ENCODE peak calls at places on chromosomes 11 and 22, in nine cellular contexts. B is uterus, E is NB4, F is sigmoid colon, T is endothelial cell of umbilical vein, N is Peyer's patch, V is body of pancreas, I is HCT116, Y is spleen. U is an unnamed sample.

GRCh38 chr22:46993626-46994025 is 231.2 kb downstream of the TBC1D22A start:
- DNase-seq in T (no peak), V (peak), B (no peak), I (no peak), Y (no peak), F (no peak), N (no peak), E (no peak), U (no peak)

GRCh38 chr11:9060700-9061111 is 30.7 kb downstream of the SCUBE2 start:
- DNase-seq in B (no peak), N (no peak), F (no peak), T (no peak), V (no peak), E (peak), Y (no peak), I (no peak), U (peak)

GRCh38 chr11:2586091-2586792 is 113.6 kb downstream of the KCNQ1OT1 start:
- DNase-seq in V (peak), N (no peak), B (peak), Y (peak), I (no peak), T (no peak), F (peak), E (no peak), U (no peak)

GRCh38 chr11:103398829-103399228 is 289.6 kb downstream of the DYNC2H1 start:
- DNase-seq in V (no peak), N (no peak), Y (no peak), E (no peak), F (no peak), I (no peak), T (no peak), B (no peak), U (no peak)

GRCh38 chr11:7278314-7278917 is 26.7 kb downstream of the SYT9 start:
- DNase-seq in E (peak), B (no peak), V (peak), T (peak), I (peak), N (no peak), Y (no peak), F (no peak), U (peak)

GRCh38 chr11:119472186-119472855 is 49.3 kb upstream of the THY1 start:
- DNase-seq in E (no peak), F (no peak), Y (no peak), N (no peak), V (no peak), B (no peak), I (no peak), T (no peak), U (no peak)

GRCh38 chr11:107563702-107564101 is 1.8 kb downstream of the ALKBH8 start:
- DNase-seq in Y (no peak), N (no peak), T (peak), B (peak), F (no peak), V (no peak), E (peak), I (peak), U (no peak)

GRCh38 chr11:58573451-58574104 is 2.1 kb downstream of the LPXN start:
- DNase-seq in F (peak), E (peak), Y (no peak), I (no peak), N (no peak), V (no peak), B (peak), T (peak), U (peak)

GRCh38 chr11:69157156-69157821 is 1.6 kb downstream of the SMIM38 start:
- DNase-seq in I (no peak), V (peak), E (no peak), T (peak), B (peak), N (no peak), Y (peak), F (peak), U (no peak)

GRCh38 chr11:130636672-130637463 is 188.4 kb downstream of the ADAMTS15 start:
- DNase-seq in B (no peak), F (no peak), E (peak), I (peak), N (no peak), T (peak), Y (no peak), V (no peak), U (no peak)

GRCh38 chr11:111393096-111393495 is 14.0 kb upstream of the POU2AF1 start:
- DNase-seq in N (no peak), F (no peak), T (no peak), I (no peak), E (no peak), B (no peak), V (no peak), Y (no peak), U (no peak)

GRCh38 chr11:38948392-38948791 is 2350.4 kb upstream of the RAG2 start:
- DNase-seq in T (no peak), F (no peak), V (no peak), N (no peak), Y (no peak), B (no peak), E (no peak), I (no peak), U (no peak)

GRCh38 chr11:73429121-73429740 is 53.0 kb downstream of the RELT start:
- DNase-seq in F (no peak), B (no peak), Y (no peak), V (no peak), N (no peak), E (no peak), T (peak), I (no peak), U (no peak)

GRCh38 chr11:66418168-66418985 is 2.5 kb upstream of the NPAS4 start:
- DNase-seq in V (peak), B (peak), E (peak), Y (no peak), T (peak), F (peak), I (peak), N (no peak), U (peak)

GRCh38 chr11:67024410-67024809 is 1.5 kb downstream of the SYT12 start:
- DNase-seq in T (no peak), I (no peak), V (no peak), N (no peak), Y (no peak), F (no peak), E (peak), B (no peak), U (no peak)

GRCh38 chr11:47099213-47099917 is 77.3 kb downstream of the ARFGAP2 start:
- DNase-seq in I (no peak), T (peak), F (no peak), V (no peak), N (no peak), B (no peak), E (no peak), Y (no peak), U (no peak)

GRCh38 chr11:111573821-111574249 is 28.4 kb upstream of the SIK2 start:
- DNase-seq in E (no peak), N (no peak), I (no peak), B (no peak), V (no peak), F (no peak), Y (no peak), T (no peak), U (no peak)

GRCh38 chr11:23310276-23310675 is 450.0 kb upstream of the CCDC179 start:
- DNase-seq in B (no peak), F (no peak), N (no peak), V (no peak), T (no peak), E (no peak), I (no peak), Y (no peak), U (no peak)

GRCh38 chr11:91081440-91082088 is 858.7 kb upstream of the CHORDC1 start:
- DNase-seq in N (no peak), V (no peak), F (peak), T (no peak), B (no peak), Y (no peak), I (no peak), E (peak), U (no peak)

GRCh38 chr11:113960702-113961330 is 14.1 kb upstream of the HTR3A start:
- DNase-seq in Y (no peak), F (no peak), T (no peak), I (no peak), N (no peak), V (no peak), E (peak), B (no peak), U (no peak)

GRCh38 chr22:25346859-25347751 is 127.7 kb downstream of the CRYBB2 start:
- DNase-seq in V (no peak), B (no peak), E (no peak), I (no peak), F (peak), Y (no peak), N (peak), T (no peak), U (no peak)

GRCh38 chr11:121563900-121564822 is 111.4 kb upstream of the SORL1-AS1 start:
- DNase-seq in N (no peak), Y (no peak), F (no peak), T (no peak), I (no peak), V (no peak), B (no peak), E (no peak), U (no peak)

GRCh38 chr11:67400942-67401494 is 640 bp downstream of the PPP1CA start:
- DNase-seq in E (no peak), Y (no peak), B (peak), I (no peak), F (peak), V (no peak), N (no peak), T (no peak), U (no peak)

GRCh38 chr11:2444301-2445106 is at the start of the genes KCNQ1 and TRPM5:
- DNase-seq in F (no peak), T (no peak), I (peak), E (no peak), Y (peak), N (peak), B (no peak), V (peak), U (peak)

GRCh38 chr22:37206118-37206840 is 6.0 kb downstream of the SSTR3 start:
- DNase-seq in V (no peak), N (peak), B (no peak), F (peak), T (no peak), E (no peak), I (no peak), Y (peak), U (no peak)

GRCh38 chr22:23403720-23404688 is 176.1 kb downstream of the IGLL1 start:
- DNase-seq in T (no peak), Y (no peak), V (no peak), E (no peak), I (no peak), B (no peak), N (peak), F (peak), U (no peak)

GRCh38 chr11:120324932-120325810 is at the start of gene TLCD5:
- DNase-seq in T (peak), E (no peak), N (peak), B (peak), Y (peak), V (peak), I (peak), F (peak), U (peak)

GRCh38 chr22:39472570-39473556 is 16.1 kb downstream of the MGAT3 start:
- DNase-seq in T (no peak), I (no peak), V (no peak), F (no peak), Y (no peak), E (peak), B (no peak), N (peak), U (no peak)
- TF ChIP-seq POLR2A in T (no peak), I (no peak), V (no peak), F (no peak), Y (no peak), E (no peak), B (no peak), N (peak), U (no peak)

GRCh38 chr11:63614136-63614664 is at the start of gene PLAAT3:
- DNase-seq in N (peak), B (peak), T (peak), V (peak), I (peak), Y (peak), E (peak), F (peak), U (peak)
- TF ChIP-seq POLR2A in N (no peak), B (peak), T (no peak), V (peak), I (no peak), Y (no peak), E (no peak), F (peak), U (peak)

GRCh38 chr11:128289048-128289447 is 298.3 kb downstream of the ETS1 start:
- DNase-seq in Y (no peak), V (no peak), F (no peak), T (no peak), I (no peak), B (no peak), E (no peak), N (no peak), U (no peak)

GRCh38 chr11:128288368-128288767 is 299.0 kb downstream of the ETS1 start:
- DNase-seq in V (no peak), E (peak), N (no peak), I (no peak), Y (no peak), F (no peak), B (no peak), T (no peak), U (no peak)

GRCh38 chr11:128291043-128291442 is 296.3 kb downstream of the ETS1 start:
- DNase-seq in F (no peak), B (no peak), V (no peak), N (no peak), E (no peak), Y (peak), I (no peak), T (no peak), U (no peak)

GRCh38 chr11:128291835-128292234 is 295.5 kb downstream of the ETS1 start:
- DNase-seq in N (no peak), V (no peak), B (no peak), T (no peak), Y (peak), I (no peak), E (no peak), F (no peak), U (no peak)

GRCh38 chr11:128290106-128290840 is 297.1 kb downstream of the ETS1 start:
- DNase-seq in Y (peak), N (peak), V (peak), E (peak), I (peak), B (peak), T (peak), F (peak), U (peak)
- TF ChIP-seq POLR2A in Y (peak), N (no peak), V (peak), E (no peak), I (no peak), B (no peak), T (no peak), F (no peak), U (no peak)

GRCh38 chr11:63978551-63979235 is 4.3 kb downstream of the COX8A start:
- DNase-seq in I (no peak), B (no peak), E (no peak), Y (no peak), V (no peak), F (no peak), T (no peak), N (no peak), U (no peak)

GRCh38 chr11:63979426-63979825 is 5.0 kb downstream of the COX8A start:
- DNase-seq in T (no peak), B (no peak), Y (no peak), N (no peak), V (no peak), E (no peak), I (no peak), F (no peak), U (no peak)

GRCh38 chr11:63970902-63971301 is 3.5 kb upstream of the COX8A start:
- DNase-seq in N (no peak), E (peak), I (no peak), V (no peak), T (no peak), B (no peak), Y (no peak), F (no peak), U (no peak)

DNA sequence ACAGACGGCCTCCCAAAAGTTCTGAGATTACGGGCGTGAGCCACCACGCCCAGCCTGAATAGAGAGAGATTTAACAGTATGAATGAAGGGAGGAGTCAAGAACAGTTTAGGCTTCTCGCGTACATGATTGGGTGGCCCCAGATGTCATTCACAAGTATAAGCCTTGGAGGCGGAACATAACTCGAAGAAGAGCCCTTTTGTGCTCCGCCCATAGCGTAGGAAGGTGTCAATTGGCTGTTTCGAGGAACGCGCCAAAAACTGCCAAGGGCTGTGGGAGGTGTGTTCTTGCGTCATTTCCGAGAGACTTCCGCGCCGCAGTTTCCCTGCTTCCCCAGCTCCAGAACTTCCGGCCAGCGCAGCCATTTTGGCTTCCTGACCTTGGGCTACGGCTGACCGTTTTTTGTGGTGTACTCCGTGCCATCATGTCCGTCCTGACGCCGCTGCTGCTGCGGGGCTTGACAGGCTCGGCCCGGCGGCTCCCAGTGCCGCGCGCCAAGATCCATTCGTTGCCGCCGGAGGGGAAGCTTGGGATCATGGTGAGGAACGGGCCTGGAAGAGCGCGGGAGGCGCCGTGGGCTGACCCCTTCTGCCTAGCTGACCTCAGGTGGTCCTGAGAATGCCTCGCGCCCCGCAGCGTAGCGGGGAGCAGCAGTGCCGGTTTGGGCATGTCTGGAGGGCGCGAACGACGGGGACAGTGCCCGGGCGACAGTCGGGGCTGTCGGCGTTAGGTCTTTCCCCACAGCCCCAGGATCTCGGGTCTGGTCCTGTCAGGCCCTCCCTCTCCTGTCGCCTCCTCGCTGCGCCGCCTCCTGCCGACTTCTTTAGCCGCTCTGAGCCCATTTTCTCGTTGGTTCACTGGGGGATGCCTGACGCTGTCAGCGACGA is at the start of gene COX8A:
- DNase-seq in F (peak), I (peak), Y (peak), N (peak), T (peak), E (peak), B (peak), V (peak), U (peak)
- TF ChIP-seq POLR2A in F (peak), I (no peak), Y (no peak), N (peak), T (peak), E (peak), B (peak), V (peak), U (peak)

DNA sequence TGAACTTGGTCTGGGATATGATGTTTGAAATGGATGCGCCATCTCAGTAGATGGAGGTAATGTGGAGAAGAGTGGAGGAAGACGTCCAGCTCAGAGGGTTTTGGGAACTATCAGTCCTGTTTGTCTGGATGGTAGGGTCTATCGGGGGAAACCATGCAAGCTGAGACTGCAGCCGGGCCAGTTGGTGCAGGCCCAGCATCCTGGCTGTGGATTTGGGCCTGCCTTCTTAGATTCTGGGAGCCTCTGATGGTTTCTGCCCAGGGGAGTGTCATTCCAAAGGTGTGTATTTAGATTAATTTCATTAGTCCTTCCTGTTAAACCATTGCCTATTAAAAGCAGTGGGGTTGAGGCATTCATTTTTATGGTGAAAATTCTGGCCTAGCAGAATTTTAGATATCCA is 31.6 kb downstream of the BMAL1 start:
- DNase-seq in E (no peak), T (no peak), B (no peak), V (no peak), N (no peak), F (no peak), Y (peak), I (no peak), U (no peak)
- TF ChIP-seq POLR2A in E (no peak), T (no peak), B (no peak), V (no peak), N (no peak), F (no peak), Y (no peak), I (no peak), U (no peak)